ENCODE peak calls at places on chromosomes 5 and 9, in four cellular contexts. One of them, this sample, is unnamed.

GRCh38 chr9:110029422-110029814 is 178.5 kb downstream of the C9orf152 start:
- DNase-seq in endothelial cell: no peak
- DNase-seq in AG10803: peak
- DNase-seq in GM12865: no peak
- DNase-seq in this sample: peak

GRCh38 chr9:137972988-137973470 is 95.4 kb downstream of the CACNA1B start:
- DNase-seq in AG10803: no peak
- DNase-seq in GM12865: no peak
- DNase-seq in endothelial cell: no peak
- DNase-seq in this sample: no peak

GRCh38 chr9:89463986-89464901 is 33.7 kb downstream of the SEMA4D start:
- DNase-seq in AG10803: no peak
- DNase-seq in GM12865: peak
- DNase-seq in endothelial cell: no peak
- DNase-seq in this sample: no peak

GRCh38 chr5:91272858-91273257 is 110.3 kb downstream of the ARRDC3 start:
- DNase-seq in AG10803: peak
- DNase-seq in endothelial cell: no peak
- DNase-seq in GM12865: peak
- DNase-seq in this sample: no peak

GRCh38 chr5:16528382-16528849 is 62.8 kb upstream of the ZNF622 start:
- DNase-seq in endothelial cell: no peak
- DNase-seq in GM12865: no peak
- DNase-seq in AG10803: no peak
- DNase-seq in this sample: no peak

GRCh38 chr9:75138260-75139040 is 50.1 kb downstream of the OSTF1 start:
- DNase-seq in endothelial cell: no peak
- DNase-seq in GM12865: no peak
- DNase-seq in AG10803: no peak
- DNase-seq in this sample: no peak

GRCh38 chr9:122144836-122145235 is 14.7 kb downstream of the NDUFA8 start:
- DNase-seq in GM12865: no peak
- DNase-seq in AG10803: no peak
- DNase-seq in endothelial cell: no peak
- DNase-seq in this sample: no peak

GRCh38 chr5:83555263-83555662 is 83.7 kb downstream of the VCAN start:
- DNase-seq in endothelial cell: no peak
- DNase-seq in AG10803: no peak
- DNase-seq in GM12865: no peak
- DNase-seq in this sample: no peak

GRCh38 chr5:123937230-123937629 is 425.3 kb downstream of the CSNK1G3 start:
- DNase-seq in GM12865: peak
- DNase-seq in AG10803: peak
- DNase-seq in endothelial cell: peak
- DNase-seq in this sample: peak

GRCh38 chr9:99040911-99041582 is 63.9 kb upstream of the TGFBR1 start:
- DNase-seq in GM12865: no peak
- DNase-seq in AG10803: peak
- DNase-seq in endothelial cell: no peak
- DNase-seq in this sample: peak

GRCh38 chr5:59893436-59894227 is at the start of gene PDE4D:
- DNase-seq in GM12865: peak
- DNase-seq in endothelial cell: peak
- DNase-seq in AG10803: peak
- DNase-seq in this sample: peak

GRCh38 chr9:114825126-114825525 is 19.3 kb upstream of the TNFSF15 start:
- DNase-seq in GM12865: no peak
- DNase-seq in endothelial cell: no peak
- DNase-seq in AG10803: no peak
- DNase-seq in this sample: no peak

GRCh38 chr5:102152906-102153787 is 142.9 kb downstream of the SLCO4C1 start:
- DNase-seq in endothelial cell: peak
- DNase-seq in GM12865: peak
- DNase-seq in AG10803: no peak
- DNase-seq in this sample: peak

GRCh38 chr9:136693490-136694162 is 6.4 kb upstream of the AGPAT2 start:
- DNase-seq in GM12865: no peak
- DNase-seq in endothelial cell: no peak
- DNase-seq in AG10803: no peak
- DNase-seq in this sample: peak

GRCh38 chr5:54243483-54244080 is 66.8 kb downstream of the ARL15 start:
- DNase-seq in AG10803: peak
- DNase-seq in GM12865: peak
- DNase-seq in endothelial cell: peak
- DNase-seq in this sample: peak

GRCh38 chr9:38333047-38333446 is 59.5 kb upstream of the ALDH1B1 start:
- DNase-seq in AG10803: no peak
- DNase-seq in endothelial cell: no peak
- DNase-seq in GM12865: no peak
- DNase-seq in this sample: no peak

GRCh38 chr5:174045470-174046025 is at the start of gene NSG2:
- DNase-seq in endothelial cell: peak
- DNase-seq in GM12865: peak
- DNase-seq in AG10803: peak
- DNase-seq in this sample: peak

GRCh38 chr9:11038956-11039355 is 426.2 kb upstream of the PTPRD start:
- DNase-seq in AG10803: no peak
- DNase-seq in GM12865: no peak
- DNase-seq in endothelial cell: no peak
- DNase-seq in this sample: no peak

GRCh38 chr5:112646139-112646941 is 91.3 kb upstream of the APC start:
- DNase-seq in AG10803: no peak
- DNase-seq in endothelial cell: no peak
- DNase-seq in GM12865: no peak
- DNase-seq in this sample: no peak

GRCh38 chr5:53777864-53778618 is 217.6 kb downstream of the NDUFS4 start:
- DNase-seq in endothelial cell: no peak
- DNase-seq in AG10803: no peak
- DNase-seq in GM12865: peak
- DNase-seq in this sample: no peak

GRCh38 chr5:133163839-133164238 is 112.0 kb downstream of the HSPA4 start:
- DNase-seq in GM12865: no peak
- DNase-seq in AG10803: no peak
- DNase-seq in endothelial cell: no peak
- DNase-seq in this sample: no peak

DNA sequence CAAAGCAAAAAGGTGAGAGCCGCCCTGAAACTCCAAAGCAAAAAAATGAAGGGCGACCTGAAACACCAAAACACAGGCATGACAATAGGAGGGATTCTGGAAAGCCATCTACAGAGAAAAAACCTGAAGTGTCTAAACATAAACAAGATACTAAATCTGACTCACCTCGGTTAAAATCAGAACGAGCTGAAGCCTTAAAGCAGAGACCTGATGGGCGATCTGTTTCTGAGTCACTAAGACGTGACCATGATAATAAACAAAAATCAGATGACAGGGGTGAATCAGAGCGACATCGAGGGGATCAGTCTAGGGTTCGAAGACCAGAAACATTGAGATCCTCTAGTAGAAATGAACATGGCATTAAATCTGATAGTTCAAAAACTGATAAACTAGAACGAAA is 108.8 kb downstream of the NIPBL start:
- DNase-seq in GM12865: no peak
- DNase-seq in endothelial cell: no peak
- DNase-seq in AG10803: no peak
- DNase-seq in this sample: no peak
- TF ChIP-seq CTCF in GM12865: no peak
- TF ChIP-seq CTCF in endothelial cell: no peak
- TF ChIP-seq CTCF in AG10803: no peak
- TF ChIP-seq CTCF in this sample: no peak

GRCh38 chr5:179212870-179213269 is 132.4 kb downstream of the ADAMTS2 start:
- DNase-seq in AG10803: no peak
- DNase-seq in GM12865: no peak
- DNase-seq in endothelial cell: no peak
- DNase-seq in this sample: no peak
- TF ChIP-seq CTCF in AG10803: no peak
- TF ChIP-seq CTCF in GM12865: no peak
- TF ChIP-seq CTCF in endothelial cell: no peak
- TF ChIP-seq CTCF in this sample: peak

DNA sequence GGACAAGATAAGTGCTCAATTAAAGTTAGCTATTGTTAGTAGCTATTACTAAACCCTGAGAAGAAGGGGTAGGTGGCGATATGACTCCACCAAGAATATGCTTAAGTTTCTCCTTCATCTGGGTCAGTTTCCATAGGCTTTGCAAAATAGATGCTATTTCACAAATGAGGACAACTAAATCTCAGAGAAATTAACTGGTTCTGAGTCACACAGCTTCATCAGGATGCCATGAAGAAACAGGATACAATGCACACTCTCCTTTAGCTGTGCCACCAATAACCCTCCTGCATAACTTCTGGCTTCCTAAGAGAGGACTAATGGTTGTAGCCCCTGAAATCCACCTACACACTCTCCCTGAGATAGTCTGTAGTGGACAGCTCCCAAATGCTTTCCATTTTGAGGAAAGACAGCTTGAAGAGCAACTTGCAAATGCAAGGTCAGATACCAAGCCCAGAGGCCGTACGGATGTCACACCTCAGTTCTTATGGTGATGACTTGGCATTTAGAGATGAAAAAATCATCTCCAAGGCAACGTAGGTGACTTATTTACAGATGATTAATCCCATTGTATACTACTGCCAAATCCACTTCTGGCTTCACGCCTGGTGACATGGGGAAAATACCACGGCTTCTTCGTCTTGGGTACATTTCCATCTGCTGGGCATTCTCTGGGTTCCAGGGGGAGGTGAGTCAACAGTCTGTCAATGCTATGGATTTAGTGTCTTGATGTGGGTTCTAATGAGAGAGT is 251.4 kb upstream of the IL12B start:
- DNase-seq in AG10803: peak
- DNase-seq in endothelial cell: no peak
- DNase-seq in GM12865: no peak
- DNase-seq in this sample: peak
- TF ChIP-seq CTCF in AG10803: peak
- TF ChIP-seq CTCF in endothelial cell: no peak
- TF ChIP-seq CTCF in GM12865: no peak
- TF ChIP-seq CTCF in this sample: no peak

GRCh38 chr5:159318448-159318847 is 11.8 kb downstream of the IL12B start:
- DNase-seq in endothelial cell: no peak
- DNase-seq in AG10803: no peak
- DNase-seq in GM12865: no peak
- DNase-seq in this sample: no peak

GRCh38 chr5:159317849-159318248 is 12.4 kb downstream of the IL12B start:
- DNase-seq in AG10803: no peak
- DNase-seq in GM12865: no peak
- DNase-seq in endothelial cell: no peak
- DNase-seq in this sample: no peak

GRCh38 chr5:159319822-159320221 is 10.5 kb downstream of the IL12B start:
- DNase-seq in AG10803: no peak
- DNase-seq in GM12865: no peak
- DNase-seq in endothelial cell: no peak
- DNase-seq in this sample: no peak

GRCh38 chr5:159319363-159319762 is 10.9 kb downstream of the IL12B start:
- DNase-seq in AG10803: no peak
- DNase-seq in endothelial cell: no peak
- DNase-seq in GM12865: no peak
- DNase-seq in this sample: no peak

DNA sequence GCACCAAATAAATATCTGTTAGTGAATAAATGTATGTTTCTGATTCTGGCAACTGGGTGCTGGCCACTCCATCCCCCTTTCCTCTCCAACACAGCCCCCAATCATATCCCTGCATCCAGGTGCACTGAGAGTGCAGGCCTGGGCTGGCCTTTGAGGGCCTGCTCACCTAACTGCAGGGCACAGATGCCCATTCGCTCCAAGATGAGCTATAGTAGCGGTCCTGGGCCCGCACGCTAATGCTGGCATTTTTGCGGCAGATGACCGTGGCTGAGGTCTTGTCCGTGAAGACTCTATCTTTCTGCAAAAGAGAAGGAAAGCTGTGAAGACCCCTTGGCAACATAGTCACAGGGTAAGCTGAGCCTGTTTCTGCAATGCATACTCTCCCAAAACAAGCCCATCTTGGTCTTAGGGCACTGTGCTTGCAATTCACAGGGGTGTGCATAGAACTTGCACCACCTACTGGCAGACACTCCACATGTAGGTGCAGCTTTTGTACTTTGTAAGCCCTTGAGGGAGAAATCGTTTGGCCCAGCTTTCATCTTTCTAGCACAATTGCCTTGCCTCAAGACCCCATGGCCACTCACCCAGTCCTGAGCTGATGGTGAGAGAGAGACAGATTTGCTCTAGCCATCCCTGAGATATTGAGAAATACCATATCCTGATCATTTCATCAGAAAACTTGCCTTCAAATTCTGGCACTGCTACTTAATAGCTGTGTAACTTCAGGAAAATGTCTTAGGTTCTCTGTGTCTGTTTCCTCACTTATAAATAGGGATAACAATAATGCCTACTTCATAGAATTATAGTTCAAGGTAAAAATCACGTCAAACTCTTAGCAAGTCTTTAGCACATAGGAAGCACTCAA is 13.5 kb downstream of the IL12B start:
- DNase-seq in AG10803: peak
- DNase-seq in GM12865: peak
- DNase-seq in endothelial cell: peak
- DNase-seq in this sample: peak
- TF ChIP-seq CTCF in AG10803: peak
- TF ChIP-seq CTCF in GM12865: peak
- TF ChIP-seq CTCF in endothelial cell: peak
- TF ChIP-seq CTCF in this sample: peak

GRCh38 chr9:13904746-13905145 is 409.2 kb downstream of the NFIB start:
- DNase-seq in AG10803: no peak
- DNase-seq in GM12865: no peak
- DNase-seq in endothelial cell: no peak
- DNase-seq in this sample: peak
- TF ChIP-seq CTCF in AG10803: no peak
- TF ChIP-seq CTCF in GM12865: no peak
- TF ChIP-seq CTCF in endothelial cell: no peak
- TF ChIP-seq CTCF in this sample: no peak

GRCh38 chr9:127541176-127541575 is 70.9 kb upstream of the STXBP1 start:
- DNase-seq in AG10803: no peak
- DNase-seq in GM12865: no peak
- DNase-seq in endothelial cell: no peak
- DNase-seq in this sample: no peak

GRCh38 chr9:127539982-127540663 is 72.0 kb upstream of the STXBP1 start:
- DNase-seq in AG10803: no peak
- DNase-seq in endothelial cell: no peak
- DNase-seq in GM12865: no peak
- DNase-seq in this sample: no peak

GRCh38 chr9:127539259-127539981 is 72.7 kb upstream of the STXBP1 start:
- DNase-seq in AG10803: no peak
- DNase-seq in GM12865: no peak
- DNase-seq in endothelial cell: no peak
- DNase-seq in this sample: peak

GRCh38 chr9:127541865-127542264 is 70.2 kb upstream of the STXBP1 start:
- DNase-seq in endothelial cell: no peak
- DNase-seq in GM12865: no peak
- DNase-seq in AG10803: peak
- DNase-seq in this sample: peak

GRCh38 chr9:127540664-127541041 is 71.4 kb upstream of the STXBP1 start:
- DNase-seq in AG10803: no peak
- DNase-seq in GM12865: no peak
- DNase-seq in endothelial cell: no peak
- DNase-seq in this sample: no peak
- TF ChIP-seq CTCF in AG10803: no peak
- TF ChIP-seq CTCF in GM12865: no peak
- TF ChIP-seq CTCF in endothelial cell: no peak
- TF ChIP-seq CTCF in this sample: no peak

GRCh38 chr5:51821697-51822096 is 438.4 kb downstream of the ISL1 start:
- DNase-seq in endothelial cell: no peak
- DNase-seq in AG10803: no peak
- DNase-seq in GM12865: no peak
- DNase-seq in this sample: no peak
- TF ChIP-seq CTCF in endothelial cell: no peak
- TF ChIP-seq CTCF in AG10803: no peak
- TF ChIP-seq CTCF in GM12865: no peak
- TF ChIP-seq CTCF in this sample: no peak

GRCh38 chr5:2663489-2663888 is 88.0 kb downstream of the IRX2 start:
- DNase-seq in endothelial cell: no peak
- DNase-seq in GM12865: no peak
- DNase-seq in AG10803: no peak
- DNase-seq in this sample: no peak
- TF ChIP-seq CTCF in endothelial cell: no peak
- TF ChIP-seq CTCF in GM12865: no peak
- TF ChIP-seq CTCF in AG10803: no peak
- TF ChIP-seq CTCF in this sample: no peak